ENCODE peak calls at places on chromosome 7, in ten cellular contexts. Z is psoas muscle; O is HCT116; Y is A549; K is left ventricle myocardium inferior; D is cardiac muscle cell; J is esophagus squamous epithelium; G is body of pancreas; I is kidney; A is CD8-positive, alpha-beta T cell. T is an unnamed sample.

GRCh38 chr7:17941171-17941490 is 837 bp upstream of the SNX13 start:
- DNase-seq in Z (no peak), O (no peak), Y (peak), K (no peak), D (no peak), J (no peak), G (no peak), I (no peak), A (no peak), T (no peak)

GRCh38 chr7:155066417-155066950 is 3.6 kb upstream of the HTR5A start:
- DNase-seq in Z (no peak), O (no peak), Y (no peak), K (no peak), D (no peak), J (no peak), G (peak), I (no peak), A (no peak), T (peak)

GRCh38 chr7:137999496-138000080 is 2.3 kb downstream of the CREB3L2 start:
- DNase-seq in Z (no peak), O (no peak), Y (no peak), K (no peak), D (no peak), J (no peak), G (no peak), I (no peak), A (no peak), T (no peak)

GRCh38 chr7:264541-265191 is 25.3 kb upstream of the FOXL3 start:
- DNase-seq in Z (peak), O (no peak), Y (no peak), K (no peak), D (no peak), J (no peak), G (peak), I (peak), A (no peak), T (no peak)

GRCh38 chr7:48090095-48090805 is 1.2 kb downstream of the UPP1 start:
- DNase-seq in Z (peak), O (no peak), Y (no peak), K (peak), D (peak), J (no peak), G (peak), I (peak), A (no peak), T (no peak)

GRCh38 chr7:85655252-85655651 is 468.4 kb upstream of the SEMA3D start:
- DNase-seq in Z (no peak), O (no peak), Y (no peak), K (no peak), D (no peak), J (no peak), G (no peak), I (no peak), A (no peak), T (no peak)

GRCh38 chr7:157299613-157300405 is 37.0 kb upstream of the DNAJB6 start:
- DNase-seq in Z (no peak), O (peak), Y (peak), K (no peak), D (no peak), J (no peak), G (no peak), I (no peak), A (no peak), T (no peak)

GRCh38 chr7:24756545-24756988 is 697 bp downstream of the GSDME start:
- DNase-seq in Z (peak), O (no peak), Y (no peak), K (no peak), D (peak), J (no peak), G (no peak), I (no peak), A (no peak), T (no peak)

GRCh38 chr7:98797150-98797549 is 72.7 kb downstream of the TMEM130 start:
- DNase-seq in Z (no peak), O (no peak), Y (no peak), K (no peak), D (no peak), J (no peak), G (peak), I (no peak), A (no peak), T (no peak)

GRCh38 chr7:144738708-144739314 is 97.0 kb downstream of the TPK1 start:
- DNase-seq in Z (no peak), O (peak), Y (peak), K (no peak), D (peak), J (no peak), G (no peak), I (no peak), A (no peak), T (no peak)

GRCh38 chr7:80374321-80374720 is 137.5 kb downstream of the GNAT3 start:
- DNase-seq in Z (no peak), O (no peak), Y (no peak), K (no peak), D (no peak), J (no peak), G (no peak), I (no peak), A (no peak), T (no peak)

GRCh38 chr7:18900801-18901200 is 216.6 kb downstream of the TWIST1 start:
- DNase-seq in Z (no peak), O (no peak), Y (no peak), K (no peak), D (no peak), J (no peak), G (no peak), I (no peak), A (no peak), T (no peak)

GRCh38 chr7:112985377-112985987 is 101.1 kb downstream of the GPR85 start:
- DNase-seq in Z (no peak), O (no peak), Y (no peak), K (no peak), D (peak), J (no peak), G (no peak), I (no peak), A (no peak), T (no peak)

GRCh38 chr7:93245525-93246432 is 13.6 kb downstream of the VPS50 start:
- DNase-seq in Z (no peak), O (no peak), Y (no peak), K (no peak), D (peak), J (no peak), G (no peak), I (no peak), A (no peak), T (peak)

DNA sequence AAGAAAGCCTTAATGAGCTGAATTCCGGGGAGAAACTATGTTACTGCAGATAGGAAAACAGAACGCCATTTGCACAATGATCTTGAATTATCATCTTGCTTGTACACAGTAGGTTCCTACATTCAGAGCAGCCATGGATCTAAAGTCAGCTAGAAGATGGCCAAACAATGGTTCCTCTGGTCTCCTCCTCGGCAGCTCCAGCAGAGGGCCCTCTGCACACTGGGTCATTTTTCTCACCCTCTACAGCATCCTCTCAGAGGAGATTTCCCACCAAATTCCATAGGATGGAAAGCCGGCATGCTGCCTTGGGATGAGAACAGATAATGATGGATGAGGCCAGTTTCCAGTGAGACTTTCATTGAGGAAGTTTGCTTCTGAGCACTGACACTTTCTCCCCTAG is 308.5 kb upstream of the NFE2L3 start:
- DNase-seq in Z (no peak), O (no peak), Y (no peak), K (no peak), D (no peak), J (no peak), G (no peak), I (no peak), A (no peak), T (no peak)
- TF ChIP-seq CTCF in Z (no peak), O (peak), Y (no peak), K (no peak), D (no peak), J (no peak), G (no peak), I (no peak), A (no peak), T (no peak)

DNA sequence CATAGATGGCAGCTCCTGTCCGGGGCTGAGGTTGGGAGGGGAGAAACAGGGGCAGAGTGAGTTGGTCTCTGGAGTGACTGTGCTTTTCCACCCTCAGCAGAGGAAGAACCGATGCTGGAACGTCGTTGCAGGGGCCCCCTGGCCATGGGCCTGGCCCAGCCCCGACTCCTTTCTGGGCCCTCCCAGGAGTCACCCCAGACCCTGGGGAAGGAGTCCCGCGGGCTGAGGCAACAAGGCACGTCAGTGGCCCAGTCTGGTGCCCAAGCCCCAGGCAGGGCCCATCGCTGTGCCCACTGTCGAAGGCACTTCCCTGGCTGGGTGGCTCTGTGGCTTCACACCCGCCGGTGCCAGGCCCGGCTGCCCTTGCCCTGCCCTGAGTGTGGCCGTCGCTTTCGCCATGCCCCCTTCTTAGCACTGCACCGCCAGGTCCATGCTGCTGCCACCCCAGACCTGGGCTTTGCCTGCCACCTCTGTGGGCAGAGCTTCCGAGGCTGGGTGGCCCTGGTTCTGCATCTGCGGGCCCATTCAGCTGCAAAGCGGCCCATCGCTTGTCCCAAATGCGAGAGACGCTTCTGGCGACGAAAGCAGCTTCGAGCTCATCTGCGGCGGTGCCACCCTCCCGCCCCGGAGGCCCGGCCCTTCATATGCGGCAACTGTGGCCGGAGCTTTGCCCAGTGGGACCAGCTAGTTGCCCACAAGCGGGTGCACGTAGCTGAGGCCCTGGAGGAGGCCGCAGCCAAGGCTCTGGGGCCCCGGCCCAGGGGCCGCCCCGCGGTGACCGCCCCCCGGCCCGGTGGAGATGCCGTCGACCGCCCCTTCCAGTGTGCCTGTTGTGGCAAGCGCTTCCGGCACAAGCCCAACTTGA is 2.7 kb downstream of the REPIN1 start:
- DNase-seq in Z (no peak), O (no peak), Y (no peak), K (no peak), D (no peak), J (no peak), G (no peak), I (no peak), A (no peak), T (no peak)
- H3K27ac ChIP-seq in Z (peak), O (no peak), Y (peak), K (peak), D (peak), J (no peak), G (no peak), I (no peak), A (no peak), T (peak)

GRCh38 chr7:43873300-43873699 is 4.0 kb upstream of the MRPS24 start:
- DNase-seq in Z (peak), O (peak), Y (no peak), K (peak), D (peak), J (no peak), G (peak), I (no peak), A (no peak), T (no peak)
- H3K4me3 ChIP-seq in Z (no peak), O (no peak), Y (no peak), K (no peak), D (no peak), J (no peak), G (no peak), I (no peak), A (no peak), T (no peak)

GRCh38 chr7:28840515-28841125 is 117.5 kb downstream of the TRIL start:
- DNase-seq in Z (no peak), O (peak), Y (peak), K (no peak), D (peak), J (no peak), G (no peak), I (no peak), A (no peak), T (no peak)
- TF ChIP-seq CTCF in Z (peak), O (peak), Y (peak), K (peak), D (peak), J (no peak), G (peak), I (peak), A (no peak), T (peak)

DNA sequence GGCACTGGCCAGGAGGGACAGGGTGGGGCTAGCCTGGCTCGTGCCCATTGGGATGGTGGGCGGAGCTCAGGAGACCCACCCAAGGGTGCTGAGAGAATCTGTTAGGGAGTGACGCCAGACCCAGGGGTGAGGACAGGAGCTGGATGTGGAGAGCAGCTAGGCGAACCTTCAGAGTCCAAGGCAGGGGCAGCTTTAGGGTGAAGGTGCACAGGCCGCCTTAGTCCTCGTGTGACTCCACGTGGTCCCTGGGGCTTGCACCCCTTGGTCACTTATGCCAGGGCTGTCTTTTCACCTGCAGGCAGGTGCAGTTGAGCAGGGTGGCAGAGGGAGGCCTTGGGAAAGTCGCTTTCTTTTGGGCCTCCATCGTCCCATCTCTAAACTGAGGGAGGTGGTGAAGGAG is 4.3 kb downstream of the RAMP3 start:
- DNase-seq in Z (no peak), O (no peak), Y (no peak), K (no peak), D (no peak), J (no peak), G (no peak), I (peak), A (no peak), T (no peak)
- H3K27ac ChIP-seq in Z (no peak), O (no peak), Y (no peak), K (peak), D (no peak), J (no peak), G (no peak), I (no peak), A (no peak), T (no peak)

DNA sequence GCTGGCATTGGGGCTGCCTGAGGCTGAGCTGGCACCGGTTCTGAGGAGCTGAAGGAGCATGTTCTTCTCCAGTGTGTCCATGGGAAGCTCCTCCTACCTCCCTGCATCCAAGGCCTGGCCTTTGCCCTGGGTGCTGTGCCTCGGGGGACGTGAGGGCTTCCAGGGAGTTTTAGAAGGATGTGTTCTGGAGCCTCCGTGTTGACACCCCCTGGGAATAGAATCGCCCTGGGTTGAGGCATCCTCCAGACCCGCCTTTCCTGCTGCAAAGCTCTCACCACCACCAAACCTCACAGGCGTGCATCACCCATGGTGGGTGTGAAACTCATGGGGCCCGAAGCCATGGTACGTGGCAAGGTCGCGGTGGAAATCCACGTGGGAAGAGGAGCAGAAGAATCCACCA is 95.4 kb downstream of the DYNC2I1 start:
- DNase-seq in Z (no peak), O (no peak), Y (no peak), K (no peak), D (no peak), J (no peak), G (no peak), I (no peak), A (no peak), T (no peak)
- H3K4me3 ChIP-seq in Z (no peak), O (no peak), Y (no peak), K (no peak), D (no peak), J (no peak), G (no peak), I (no peak), A (no peak), T (no peak)

GRCh38 chr7:103613655-103614642 is 167.9 kb upstream of the SLC26A5 start:
- DNase-seq in Z (no peak), O (no peak), Y (no peak), K (no peak), D (peak), J (no peak), G (no peak), I (no peak), A (no peak), T (no peak)
- TF ChIP-seq CTCF in Z (no peak), O (peak), Y (peak), K (no peak), D (peak), J (no peak), G (peak), I (peak), A (no peak), T (peak)

T was measured in AG04450.